ENCODE peak calls at places on chromosomes 6 and 20, in six cellular contexts. F, Y, P, X, I and B are unnamed samples.

GRCh38 chr20:44083220-44083933 is 103.6 kb downstream of the JPH2 start:
- DNase-seq in I (peak; percentile 76), Y (no peak), X (no peak), F (no peak), P (peak; percentile 78), B (no peak)

GRCh38 chr6:139881728-139882211 is 507.3 kb upstream of the CITED2 start:
- DNase-seq in F (peak; percentile 47), Y (peak; percentile 55), X (peak; percentile 79), I (no peak), P (no peak), B (no peak)

GRCh38 chr6:105432797-105433196 is 29.9 kb upstream of the PREP start:
- DNase-seq in I (no peak), Y (no peak), P (no peak), F (no peak), X (peak; percentile 74), B (no peak)

GRCh38 chr6:119446623-119447008 is 97.1 kb upstream of the MAN1A1 start:
- DNase-seq in P (no peak), X (no peak), Y (peak; percentile 68), I (no peak), F (no peak), B (no peak)

GRCh38 chr6:11645016-11645415 is 107.5 kb downstream of the TMEM170B start:
- DNase-seq in F (no peak), P (no peak), X (no peak), Y (no peak), I (no peak), B (no peak)

GRCh38 chr20:21507275-21508229 is 6.3 kb downstream of the NKX2-2 start:
- DNase-seq in P (no peak), I (no peak), X (peak; percentile 35), F (no peak), Y (no peak), B (no peak)

GRCh38 chr6:156262014-156262413 is 515.2 kb upstream of the ARID1B start:
- DNase-seq in P (no peak), Y (no peak), X (peak; percentile 10), I (no peak), F (no peak), B (no peak)

GRCh38 chr6:41489284-41489851 is 56.8 kb upstream of the FOXP4 start:
- DNase-seq in P (peak; percentile 32), F (no peak), Y (no peak), I (no peak), X (peak; percentile 52), B (no peak)

GRCh38 chr6:38813451-38813850 is 98.3 kb downstream of the DNAH8 start:
- DNase-seq in X (no peak), P (no peak), I (no peak), Y (no peak), F (no peak), B (no peak)

DNA sequence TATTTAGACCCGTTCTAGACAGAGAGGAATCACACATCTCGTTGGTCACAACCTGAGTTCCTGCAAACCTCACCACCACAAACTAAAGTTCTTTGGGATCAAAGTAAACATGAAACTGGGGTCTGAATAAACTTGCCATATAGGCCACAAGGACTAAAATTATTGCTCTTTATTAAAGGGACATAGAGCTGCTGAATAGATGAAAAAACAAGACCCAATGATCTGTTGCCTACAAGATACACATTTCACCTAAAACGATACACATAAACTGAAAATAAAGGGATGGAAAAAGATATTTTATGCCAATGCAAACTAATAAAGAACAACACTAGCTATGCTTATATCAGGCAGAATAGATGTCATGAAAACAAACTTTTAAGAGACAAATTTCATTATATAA is 623.0 kb downstream of the TBC1D32 start:
- DNase-seq in F (no peak), P (no peak), I (no peak), Y (no peak), X (no peak), B (no peak)
- H3K9me3 ChIP-seq in F (no peaks in the 10 kb centered on the region), P (peaks cover 56% of the 10 kb centered on the region), I (no peaks in the 10 kb centered on the region), Y (no peaks in the 10 kb centered on the region), X (peaks cover 30% of the 10 kb centered on the region), B (no peaks in the 10 kb centered on the region)

GRCh38 chr20:8700756-8701155 is 368.1 kb upstream of the PLCB4 start:
- DNase-seq in P (no peak), F (no peak), X (no peak), Y (no peak), I (no peak), B (no peak)
- H3K9me3 ChIP-seq in P (no peaks in the 10 kb centered on the region), F (no peaks in the 10 kb centered on the region), X (no peaks in the 10 kb centered on the region), Y (no peaks in the 10 kb centered on the region), I (no peaks in the 10 kb centered on the region), B (no peaks in the 10 kb centered on the region)

GRCh38 chr6:128821116-128821515 is 61.8 kb upstream of the LAMA2 start:
- DNase-seq in F (no peak), P (no peak), I (no peak), Y (no peak), X (no peak), B (no peak)
- H3K9me3 ChIP-seq in F (no peaks in the 10 kb centered on the region), P (no peaks in the 10 kb centered on the region), I (no peaks in the 10 kb centered on the region), Y (no peaks in the 10 kb centered on the region), X (no peaks in the 10 kb centered on the region), B (no peaks in the 10 kb centered on the region)

GRCh38 chr20:59673288-59673997 is 69.1 kb downstream of the PHACTR3 start:
- DNase-seq in X (no peak), F (no peak), I (no peak), Y (no peak), P (no peak), B (no peak)
- H3K9me3 ChIP-seq in X (no peaks in the 10 kb centered on the region), F (no peaks in the 10 kb centered on the region), I (no peaks in the 10 kb centered on the region), Y (no peaks in the 10 kb centered on the region), P (no peaks in the 10 kb centered on the region), B (no peaks in the 10 kb centered on the region)

DNA sequence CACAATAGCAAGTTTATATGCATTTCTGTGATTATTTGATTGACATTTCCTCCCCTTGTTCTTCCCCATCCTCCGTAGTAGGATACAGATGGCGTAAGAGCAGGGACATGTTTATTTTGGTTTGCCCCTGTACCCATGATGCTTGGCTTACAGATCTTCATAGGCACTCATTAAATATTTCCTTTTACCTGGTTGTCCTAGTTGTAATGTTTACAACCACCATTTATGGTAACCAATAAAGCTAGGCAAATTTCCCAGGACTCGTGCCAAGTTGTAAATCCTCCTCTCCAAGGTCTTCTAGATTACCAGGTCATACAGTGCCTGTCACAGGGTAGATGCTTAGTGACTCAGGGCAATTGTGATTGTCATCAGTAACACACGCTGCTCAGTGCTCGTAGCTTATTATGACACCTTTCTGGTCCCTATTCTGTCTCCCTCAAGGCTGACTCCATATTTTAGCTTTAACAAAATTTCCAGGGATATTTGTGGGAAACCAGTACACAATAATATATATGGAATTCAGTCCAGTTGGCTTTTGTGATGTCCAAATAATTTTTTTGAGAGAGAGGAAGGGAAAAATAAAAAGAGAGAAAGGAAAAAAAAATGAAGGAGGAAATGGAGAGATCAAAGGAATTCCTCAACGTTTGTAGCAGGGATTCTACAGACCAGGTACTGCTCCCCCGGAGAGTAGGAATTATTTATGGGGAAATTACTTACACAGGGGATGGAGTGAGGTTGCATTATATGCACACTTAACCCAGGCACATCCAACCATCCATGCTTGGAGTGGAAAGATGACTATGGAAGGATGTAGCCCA is 24.6 kb downstream of the CYP24A1 start:
- DNase-seq in X (no peak), F (no peak), I (no peak), P (no peak), Y (peak; percentile 83), B (no peak)
- H3K9me3 ChIP-seq in X (no peaks in the 10 kb centered on the region), F (no peaks in the 10 kb centered on the region), I (no peaks in the 10 kb centered on the region), P (no peaks in the 10 kb centered on the region), Y (no peaks in the 10 kb centered on the region), B (no peaks in the 10 kb centered on the region)

GRCh38 chr20:15544727-15545126 is 1028.5 kb downstream of the KIF16B start:
- DNase-seq in P (no peak), F (peak; percentile 27), I (no peak), Y (no peak), X (no peak), B (no peak)

GRCh38 chr20:15550116-15550870 is 1023.0 kb downstream of the KIF16B start:
- DNase-seq in X (no peak), F (no peak), I (no peak), P (no peak), Y (no peak), B (no peak)

GRCh38 chr20:15546624-15547023 is 1026.6 kb downstream of the KIF16B start:
- DNase-seq in Y (no peak), P (no peak), I (no peak), F (no peak), X (no peak), B (no peak)

GRCh38 chr20:15542655-15543054 is 1030.6 kb downstream of the KIF16B start:
- DNase-seq in X (no peak), F (no peak), I (no peak), P (no peak), Y (no peak), B (no peak)

DNA sequence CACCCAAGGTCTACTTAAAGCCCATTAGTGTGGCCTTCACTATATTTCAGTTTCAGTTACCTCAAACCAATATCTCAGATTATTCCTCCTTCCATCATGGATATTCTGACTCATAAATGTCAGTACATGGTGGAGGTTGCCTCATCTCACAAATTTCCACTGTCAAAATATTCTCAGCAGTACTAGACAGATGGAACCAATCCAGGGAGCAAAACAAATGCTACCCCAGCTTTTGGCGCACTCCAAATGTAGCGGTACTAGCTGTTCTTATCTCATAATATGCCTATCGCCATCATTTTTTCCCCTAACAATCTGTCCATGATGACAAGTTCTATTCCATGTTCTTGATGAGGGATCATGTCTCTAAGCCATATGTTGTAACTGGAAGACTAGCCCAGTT is 1026.1 kb downstream of the KIF16B start:
- DNase-seq in X (no peak), F (no peak), Y (no peak), I (no peak), P (no peak), B (no peak)
- H3K9me3 ChIP-seq in X (peaks cover 12% of the 10 kb centered on the region), F (no peaks in the 10 kb centered on the region), Y (no peaks in the 10 kb centered on the region), I (no peaks in the 10 kb centered on the region), P (peaks cover 12% of the 10 kb centered on the region), B (peaks cover 4% of the 10 kb centered on the region)

DNA sequence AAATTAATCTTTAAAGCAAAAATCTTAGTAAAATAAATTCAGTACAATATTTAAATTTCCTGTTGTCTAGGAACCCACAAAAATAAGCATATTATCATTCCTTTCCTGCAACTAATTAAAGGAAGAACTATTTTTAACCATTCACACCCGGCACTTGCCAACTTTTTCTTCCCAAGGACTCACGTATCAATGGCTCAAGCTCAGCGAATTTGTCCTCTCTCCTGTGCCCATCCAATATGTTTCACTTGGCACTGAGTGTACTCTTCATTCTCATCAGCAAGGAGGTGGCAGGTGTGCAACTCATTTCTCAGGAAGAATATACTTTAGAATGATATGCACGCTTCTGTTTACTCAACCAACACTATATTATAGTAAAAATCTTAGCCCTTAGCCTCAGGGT is 419.4 kb downstream of the C6orf118 start:
- DNase-seq in Y (no peak), I (no peak), F (no peak), X (no peak), P (no peak), B (no peak)
- H3K9me3 ChIP-seq in Y (no peaks in the 10 kb centered on the region), I (no peaks in the 10 kb centered on the region), F (no peaks in the 10 kb centered on the region), X (no peaks in the 10 kb centered on the region), P (no peaks in the 10 kb centered on the region), B (no peaks in the 10 kb centered on the region)

GRCh38 chr20:55974491-55975202 is 30.7 kb downstream of the CBLN4 start:
- DNase-seq in X (no peak), I (no peak), F (no peak), P (no peak), Y (no peak), B (no peak)
- H3K9me3 ChIP-seq in X (peaks cover 4% of the 10 kb centered on the region), I (no peaks in the 10 kb centered on the region), F (no peaks in the 10 kb centered on the region), P (no peaks in the 10 kb centered on the region), Y (no peaks in the 10 kb centered on the region), B (no peaks in the 10 kb centered on the region)